ENCODE peak calls at places on chromosome 5, in nine cellular contexts. One of them, this sample, is unnamed.

GRCh38 chr5:113163328-113163727 is 186.7 kb downstream of the DCP2 start:
- DNase-seq in RKO: no peak
- DNase-seq in stimulated activated naive CD4-positive, alpha-beta T cell: no peak
- DNase-seq in kidney tubule cell: peak
- DNase-seq in fibroblast of the aortic adventitia: no peak
- DNase-seq in effector CD8-positive, alpha-beta T cell: no peak
- DNase-seq in CD8-positive, alpha-beta memory T cell: no peak
- DNase-seq in CD8-positive, alpha-beta T cell: no peak
- DNase-seq in hypothalamus: no peak
- DNase-seq in this sample: no peak

GRCh38 chr5:81290146-81290545 is 11.2 kb upstream of the ZCCHC9 start:
- DNase-seq in CD8-positive, alpha-beta T cell: no peak
- DNase-seq in fibroblast of the aortic adventitia: no peak
- DNase-seq in hypothalamus: no peak
- DNase-seq in RKO: no peak
- DNase-seq in CD8-positive, alpha-beta memory T cell: no peak
- DNase-seq in kidney tubule cell: no peak
- DNase-seq in effector CD8-positive, alpha-beta T cell: no peak
- DNase-seq in stimulated activated naive CD4-positive, alpha-beta T cell: no peak
- DNase-seq in this sample: no peak

GRCh38 chr5:89351232-89351631 is 468.2 kb upstream of the MEF2C start:
- DNase-seq in CD8-positive, alpha-beta T cell: no peak
- DNase-seq in fibroblast of the aortic adventitia: peak
- DNase-seq in effector CD8-positive, alpha-beta T cell: no peak
- DNase-seq in kidney tubule cell: peak
- DNase-seq in RKO: peak
- DNase-seq in stimulated activated naive CD4-positive, alpha-beta T cell: no peak
- DNase-seq in hypothalamus: no peak
- DNase-seq in CD8-positive, alpha-beta memory T cell: no peak
- DNase-seq in this sample: no peak

GRCh38 chr5:14348142-14348541 is 205.0 kb downstream of the TRIO start:
- DNase-seq in RKO: no peak
- DNase-seq in stimulated activated naive CD4-positive, alpha-beta T cell: no peak
- DNase-seq in hypothalamus: no peak
- DNase-seq in fibroblast of the aortic adventitia: no peak
- DNase-seq in CD8-positive, alpha-beta T cell: no peak
- DNase-seq in kidney tubule cell: no peak
- DNase-seq in CD8-positive, alpha-beta memory T cell: no peak
- DNase-seq in effector CD8-positive, alpha-beta T cell: no peak
- DNase-seq in this sample: no peak

GRCh38 chr5:160048131-160048530 is 39.2 kb downstream of the TTC1 start:
- DNase-seq in kidney tubule cell: no peak
- DNase-seq in stimulated activated naive CD4-positive, alpha-beta T cell: no peak
- DNase-seq in RKO: no peak
- DNase-seq in CD8-positive, alpha-beta T cell: no peak
- DNase-seq in hypothalamus: no peak
- DNase-seq in effector CD8-positive, alpha-beta T cell: no peak
- DNase-seq in CD8-positive, alpha-beta memory T cell: no peak
- DNase-seq in fibroblast of the aortic adventitia: peak
- DNase-seq in this sample: no peak

GRCh38 chr5:92559743-92560142 is 1021.3 kb downstream of the NR2F1-AS1 start:
- DNase-seq in kidney tubule cell: peak
- DNase-seq in CD8-positive, alpha-beta T cell: no peak
- DNase-seq in CD8-positive, alpha-beta memory T cell: no peak
- DNase-seq in effector CD8-positive, alpha-beta T cell: no peak
- DNase-seq in stimulated activated naive CD4-positive, alpha-beta T cell: no peak
- DNase-seq in hypothalamus: no peak
- DNase-seq in fibroblast of the aortic adventitia: peak
- DNase-seq in RKO: no peak
- DNase-seq in this sample: no peak

GRCh38 chr5:171205375-171205774 is 103.7 kb upstream of the TLX3 start:
- DNase-seq in CD8-positive, alpha-beta T cell: no peak
- DNase-seq in hypothalamus: no peak
- DNase-seq in kidney tubule cell: no peak
- DNase-seq in stimulated activated naive CD4-positive, alpha-beta T cell: no peak
- DNase-seq in RKO: no peak
- DNase-seq in fibroblast of the aortic adventitia: no peak
- DNase-seq in effector CD8-positive, alpha-beta T cell: no peak
- DNase-seq in CD8-positive, alpha-beta memory T cell: no peak
- DNase-seq in this sample: no peak

GRCh38 chr5:174793684-174794328 is 69.4 kb downstream of the MSX2 start:
- DNase-seq in stimulated activated naive CD4-positive, alpha-beta T cell: no peak
- DNase-seq in hypothalamus: peak
- DNase-seq in RKO: peak
- DNase-seq in CD8-positive, alpha-beta memory T cell: no peak
- DNase-seq in effector CD8-positive, alpha-beta T cell: no peak
- DNase-seq in fibroblast of the aortic adventitia: peak
- DNase-seq in CD8-positive, alpha-beta T cell: peak
- DNase-seq in kidney tubule cell: peak
- DNase-seq in this sample: peak

GRCh38 chr5:51500-51823 is 40.5 kb upstream of the PLEKHG4B start:
- DNase-seq in fibroblast of the aortic adventitia: no peak
- DNase-seq in stimulated activated naive CD4-positive, alpha-beta T cell: no peak
- DNase-seq in CD8-positive, alpha-beta T cell: no peak
- DNase-seq in RKO: no peak
- DNase-seq in effector CD8-positive, alpha-beta T cell: no peak
- DNase-seq in CD8-positive, alpha-beta memory T cell: no peak
- DNase-seq in kidney tubule cell: no peak
- DNase-seq in hypothalamus: no peak
- DNase-seq in this sample: no peak

GRCh38 chr5:140882591-140882899 is 621 bp downstream of the PCDHA13 start:
- DNase-seq in fibroblast of the aortic adventitia: no peak
- DNase-seq in CD8-positive, alpha-beta memory T cell: no peak
- DNase-seq in effector CD8-positive, alpha-beta T cell: no peak
- DNase-seq in hypothalamus: no peak
- DNase-seq in stimulated activated naive CD4-positive, alpha-beta T cell: no peak
- DNase-seq in CD8-positive, alpha-beta T cell: no peak
- DNase-seq in RKO: peak
- DNase-seq in kidney tubule cell: peak
- DNase-seq in this sample: no peak

GRCh38 chr5:9468070-9468388 is 77.8 kb downstream of the SEMA5A start:
- DNase-seq in stimulated activated naive CD4-positive, alpha-beta T cell: no peak
- DNase-seq in CD8-positive, alpha-beta T cell: no peak
- DNase-seq in effector CD8-positive, alpha-beta T cell: no peak
- DNase-seq in RKO: peak
- DNase-seq in fibroblast of the aortic adventitia: peak
- DNase-seq in kidney tubule cell: peak
- DNase-seq in CD8-positive, alpha-beta memory T cell: no peak
- DNase-seq in hypothalamus: no peak
- DNase-seq in this sample: no peak

GRCh38 chr5:33509036-33509435 is 68.3 kb downstream of the TARS1 start:
- DNase-seq in fibroblast of the aortic adventitia: peak
- DNase-seq in hypothalamus: no peak
- DNase-seq in effector CD8-positive, alpha-beta T cell: no peak
- DNase-seq in RKO: no peak
- DNase-seq in CD8-positive, alpha-beta memory T cell: no peak
- DNase-seq in kidney tubule cell: no peak
- DNase-seq in CD8-positive, alpha-beta T cell: no peak
- DNase-seq in stimulated activated naive CD4-positive, alpha-beta T cell: no peak
- DNase-seq in this sample: no peak

GRCh38 chr5:76016258-76016657 is 66.9 kb upstream of the SV2C start:
- DNase-seq in effector CD8-positive, alpha-beta T cell: no peak
- DNase-seq in RKO: no peak
- DNase-seq in fibroblast of the aortic adventitia: no peak
- DNase-seq in kidney tubule cell: no peak
- DNase-seq in hypothalamus: no peak
- DNase-seq in stimulated activated naive CD4-positive, alpha-beta T cell: no peak
- DNase-seq in CD8-positive, alpha-beta memory T cell: no peak
- DNase-seq in CD8-positive, alpha-beta T cell: no peak
- DNase-seq in this sample: no peak

GRCh38 chr5:155052532-155052931 is 39.0 kb downstream of the KIF4B start:
- DNase-seq in effector CD8-positive, alpha-beta T cell: no peak
- DNase-seq in kidney tubule cell: no peak
- DNase-seq in fibroblast of the aortic adventitia: no peak
- DNase-seq in CD8-positive, alpha-beta T cell: no peak
- DNase-seq in CD8-positive, alpha-beta memory T cell: no peak
- DNase-seq in stimulated activated naive CD4-positive, alpha-beta T cell: no peak
- DNase-seq in hypothalamus: no peak
- DNase-seq in RKO: no peak
- DNase-seq in this sample: no peak

GRCh38 chr5:121503111-121503840 is 348.4 kb upstream of the FTMT start:
- DNase-seq in kidney tubule cell: peak
- DNase-seq in CD8-positive, alpha-beta T cell: no peak
- DNase-seq in RKO: no peak
- DNase-seq in effector CD8-positive, alpha-beta T cell: no peak
- DNase-seq in hypothalamus: no peak
- DNase-seq in fibroblast of the aortic adventitia: no peak
- DNase-seq in CD8-positive, alpha-beta memory T cell: no peak
- DNase-seq in stimulated activated naive CD4-positive, alpha-beta T cell: no peak
- DNase-seq in this sample: no peak

GRCh38 chr5:58294598-58295298 is 165.1 kb downstream of the PLK2 start:
- DNase-seq in RKO: peak
- DNase-seq in stimulated activated naive CD4-positive, alpha-beta T cell: no peak
- DNase-seq in effector CD8-positive, alpha-beta T cell: no peak
- DNase-seq in hypothalamus: no peak
- DNase-seq in fibroblast of the aortic adventitia: no peak
- DNase-seq in CD8-positive, alpha-beta T cell: no peak
- DNase-seq in CD8-positive, alpha-beta memory T cell: no peak
- DNase-seq in kidney tubule cell: peak
- DNase-seq in this sample: no peak

GRCh38 chr5:124620743-124621142 is 125.7 kb downstream of the ZNF608 start:
- DNase-seq in CD8-positive, alpha-beta memory T cell: no peak
- DNase-seq in fibroblast of the aortic adventitia: no peak
- DNase-seq in RKO: no peak
- DNase-seq in effector CD8-positive, alpha-beta T cell: no peak
- DNase-seq in hypothalamus: no peak
- DNase-seq in CD8-positive, alpha-beta T cell: no peak
- DNase-seq in stimulated activated naive CD4-positive, alpha-beta T cell: no peak
- DNase-seq in kidney tubule cell: no peak
- DNase-seq in this sample: no peak

GRCh38 chr5:120447706-120448239 is 16.3 kb upstream of the PRR16 start:
- DNase-seq in fibroblast of the aortic adventitia: no peak
- DNase-seq in RKO: peak
- DNase-seq in CD8-positive, alpha-beta T cell: no peak
- DNase-seq in CD8-positive, alpha-beta memory T cell: no peak
- DNase-seq in effector CD8-positive, alpha-beta T cell: no peak
- DNase-seq in kidney tubule cell: peak
- DNase-seq in hypothalamus: no peak
- DNase-seq in stimulated activated naive CD4-positive, alpha-beta T cell: no peak
- DNase-seq in this sample: no peak

GRCh38 chr5:5615569-5615968 is 193.1 kb downstream of the ICE1 start:
- DNase-seq in effector CD8-positive, alpha-beta T cell: no peak
- DNase-seq in RKO: no peak
- DNase-seq in stimulated activated naive CD4-positive, alpha-beta T cell: no peak
- DNase-seq in kidney tubule cell: no peak
- DNase-seq in CD8-positive, alpha-beta T cell: no peak
- DNase-seq in fibroblast of the aortic adventitia: no peak
- DNase-seq in CD8-positive, alpha-beta memory T cell: no peak
- DNase-seq in hypothalamus: no peak
- DNase-seq in this sample: no peak

GRCh38 chr5:67724412-67725135 is 491.0 kb upstream of the PIK3R1 start:
- DNase-seq in kidney tubule cell: no peak
- DNase-seq in stimulated activated naive CD4-positive, alpha-beta T cell: no peak
- DNase-seq in fibroblast of the aortic adventitia: no peak
- DNase-seq in RKO: no peak
- DNase-seq in hypothalamus: no peak
- DNase-seq in effector CD8-positive, alpha-beta T cell: no peak
- DNase-seq in CD8-positive, alpha-beta memory T cell: no peak
- DNase-seq in CD8-positive, alpha-beta T cell: no peak
- DNase-seq in this sample: no peak

GRCh38 chr5:125311743-125312142 is 565.3 kb upstream of the ZNF608 start:
- DNase-seq in hypothalamus: no peak
- DNase-seq in CD8-positive, alpha-beta T cell: no peak
- DNase-seq in kidney tubule cell: peak
- DNase-seq in stimulated activated naive CD4-positive, alpha-beta T cell: no peak
- DNase-seq in RKO: peak
- DNase-seq in fibroblast of the aortic adventitia: peak
- DNase-seq in effector CD8-positive, alpha-beta T cell: no peak
- DNase-seq in CD8-positive, alpha-beta memory T cell: no peak
- DNase-seq in this sample: no peak

GRCh38 chr5:53151713-53152458 is 42.3 kb upstream of the MOCS2 start:
- DNase-seq in fibroblast of the aortic adventitia: peak
- DNase-seq in RKO: peak
- DNase-seq in hypothalamus: no peak
- DNase-seq in stimulated activated naive CD4-positive, alpha-beta T cell: no peak
- DNase-seq in CD8-positive, alpha-beta memory T cell: no peak
- DNase-seq in CD8-positive, alpha-beta T cell: no peak
- DNase-seq in effector CD8-positive, alpha-beta T cell: no peak
- DNase-seq in kidney tubule cell: peak
- DNase-seq in this sample: no peak

GRCh38 chr5:155878991-155879575 is 447.9 kb upstream of the SGCD start:
- DNase-seq in CD8-positive, alpha-beta memory T cell: no peak
- DNase-seq in CD8-positive, alpha-beta T cell: no peak
- DNase-seq in RKO: no peak
- DNase-seq in stimulated activated naive CD4-positive, alpha-beta T cell: no peak
- DNase-seq in kidney tubule cell: no peak
- DNase-seq in fibroblast of the aortic adventitia: no peak
- DNase-seq in effector CD8-positive, alpha-beta T cell: no peak
- DNase-seq in hypothalamus: no peak
- DNase-seq in this sample: no peak

GRCh38 chr5:134268919-134269318 is 43.0 kb upstream of the PPP2CA start:
- DNase-seq in fibroblast of the aortic adventitia: no peak
- DNase-seq in kidney tubule cell: no peak
- DNase-seq in CD8-positive, alpha-beta T cell: no peak
- DNase-seq in hypothalamus: no peak
- DNase-seq in stimulated activated naive CD4-positive, alpha-beta T cell: no peak
- DNase-seq in effector CD8-positive, alpha-beta T cell: no peak
- DNase-seq in CD8-positive, alpha-beta memory T cell: no peak
- DNase-seq in RKO: no peak
- DNase-seq in this sample: no peak

GRCh38 chr5:123209163-123210013 is 120.3 kb downstream of the PRDM6 start:
- DNase-seq in kidney tubule cell: peak
- DNase-seq in CD8-positive, alpha-beta T cell: no peak
- DNase-seq in CD8-positive, alpha-beta memory T cell: no peak
- DNase-seq in RKO: peak
- DNase-seq in hypothalamus: no peak
- DNase-seq in effector CD8-positive, alpha-beta T cell: no peak
- DNase-seq in stimulated activated naive CD4-positive, alpha-beta T cell: no peak
- DNase-seq in fibroblast of the aortic adventitia: peak
- DNase-seq in this sample: no peak

This sample was measured in naive thymus-derived CD4-positive, alpha-beta T cell.